ENCODE peak calls at places on chromosomes 5 and 9, in eight cellular contexts. J, W, V, C, B, T, R and O are unnamed samples.

GRCh38 chr9:37622462-37622861 is 28.3 kb upstream of the FRMPD1 start:
- DNase-seq in R (no peak), B (peak; percentile 22), C (no peak), V (no peak), T (no peak), W (no peak), J (no peak), O (no peak)

GRCh38 chr5:76326559-76327351 is 76.3 kb upstream of the IQGAP2 start:
- DNase-seq in V (no peak), T (peak; percentile 36), B (no peak), J (no peak), C (no peak), R (no peak), W (no peak), O (peak; percentile 78)

GRCh38 chr5:123813937-123814624 is 302.1 kb downstream of the CSNK1G3 start:
- DNase-seq in J (no peak), C (peak; percentile 22), W (no peak), B (peak; percentile 23), T (no peak), R (no peak), V (no peak), O (no peak)

GRCh38 chr5:138337685-138338410 is at the start of gene FAM53C:
- DNase-seq in B (peak; percentile 96), C (peak; percentile 96), W (peak; percentile 93), T (peak; percentile 90), V (peak; percentile 93), J (peak; percentile 94), R (peak; percentile 95), O (peak; percentile 95)

GRCh38 chr5:1519631-1520141 is 4.1 kb downstream of the LPCAT1 start:
- DNase-seq in T (no peak), C (no peak), B (no peak), R (no peak), J (no peak), V (no peak), W (peak; percentile 4), O (no peak)

GRCh38 chr9:128124873-128125574 is 2.5 kb downstream of the PTGES2 start:
- DNase-seq in B (peak; percentile 81), W (peak; percentile 66), V (peak; percentile 37), J (no peak), R (no peak), C (peak; percentile 64), T (peak; percentile 92), O (peak; percentile 75)

GRCh38 chr9:93263334-93264229 is 79.6 kb downstream of the WNK2 start:
- DNase-seq in C (peak; percentile 46), T (no peak), R (no peak), J (no peak), B (no peak), W (no peak), V (no peak), O (no peak)

GRCh38 chr5:143248822-143249579 is 154.5 kb downstream of the NR3C1 start:
- DNase-seq in B (no peak), R (no peak), J (peak; percentile 81), W (no peak), V (no peak), T (no peak), C (no peak), O (no peak)

GRCh38 chr9:122325124-122325523 is 45.7 kb upstream of the PTGS1 start:
- DNase-seq in J (no peak), T (no peak), W (no peak), V (no peak), B (no peak), C (no peak), R (no peak), O (no peak)

GRCh38 chr9:93098236-93098946 is 2.4 kb downstream of the CARD19 start:
- DNase-seq in R (no peak), B (peak; percentile 82), W (peak; percentile 91), C (no peak), V (no peak), J (peak; percentile 98), T (no peak), O (no peak)

GRCh38 chr5:141618030-141618803 is 583 bp downstream of the DIAPH1 start:
- DNase-seq in T (peak; percentile 59), R (peak; percentile 53), W (peak; percentile 26), C (peak; percentile 62), B (peak; percentile 60), V (peak; percentile 39), J (peak; percentile 92), O (peak; percentile 38)

GRCh38 chr5:37272564-37272963 is 23.4 kb upstream of the CPLANE1 start:
- DNase-seq in J (peak; percentile 88), C (no peak), W (no peak), R (no peak), T (peak; percentile 17), B (no peak), V (no peak), O (no peak)

GRCh38 chr9:114777841-114778240 is 28.0 kb downstream of the TNFSF15 start:
- DNase-seq in C (no peak), T (no peak), B (no peak), W (no peak), R (no peak), V (no peak), J (no peak), O (no peak)

GRCh38 chr5:61275841-61276240 is 56.2 kb upstream of the ZSWIM6 start:
- DNase-seq in V (no peak), W (no peak), R (no peak), T (no peak), C (no peak), J (peak; percentile 40), B (no peak), O (no peak)

GRCh38 chr5:72178910-72179815 is 71.9 kb downstream of the MAP1B start:
- DNase-seq in T (peak; percentile 20), R (no peak), C (no peak), J (peak; percentile 89), W (peak; percentile 74), B (no peak), V (no peak), O (no peak)

GRCh38 chr9:77486968-77487367 is 161.2 kb downstream of the GNA14 start:
- DNase-seq in B (no peak), R (no peak), V (no peak), J (peak; percentile 21), W (no peak), C (no peak), T (no peak), O (no peak)

GRCh38 chr9:2209400-2209799 is 194.3 kb downstream of the SMARCA2 start:
- DNase-seq in W (no peak), C (no peak), R (no peak), V (no peak), J (no peak), T (no peak), B (no peak), O (no peak)

DNA sequence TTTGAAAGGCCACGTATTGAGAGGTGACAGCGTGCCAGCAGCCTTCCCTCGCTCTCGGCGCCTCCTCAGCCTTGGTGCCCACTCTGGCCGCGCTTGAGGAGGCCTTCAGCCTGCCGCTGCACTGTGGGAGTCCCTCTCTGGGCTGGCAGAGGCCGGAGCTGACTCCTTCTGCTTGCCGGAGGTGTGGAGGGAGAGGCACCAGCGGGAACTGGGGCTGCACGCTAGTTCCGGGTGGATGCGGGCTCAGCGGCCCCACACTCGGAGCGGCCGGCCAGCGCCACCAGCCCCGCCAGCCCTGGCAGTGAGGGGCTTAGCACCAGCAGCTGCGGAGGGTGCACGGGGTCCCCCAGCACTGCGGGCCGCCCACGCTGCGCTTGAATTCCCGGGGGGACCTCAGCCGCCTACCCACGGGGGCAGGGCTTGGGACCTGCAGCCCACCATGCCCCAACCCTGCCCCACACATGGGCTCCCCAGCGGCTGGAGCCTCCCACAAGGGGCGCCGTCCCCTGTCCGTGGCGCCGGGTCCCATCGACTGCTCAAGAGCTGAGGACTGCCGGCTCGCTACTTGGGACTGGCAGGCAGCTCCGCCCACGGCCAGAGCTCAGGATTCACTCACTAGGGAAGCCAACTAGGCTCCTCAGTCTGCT is 4.4 kb upstream of the OTULINL start:
- DNase-seq in R (no peak), T (peak; percentile 40), C (no peak), B (no peak), V (no peak), J (no peak), W (no peak), O (no peak)
- TF ChIP-seq CTCF in R (no peak), T (no peak), C (no peak), B (no peak), V (no peak), J (no peak), W (no peak), O (no peak)

DNA sequence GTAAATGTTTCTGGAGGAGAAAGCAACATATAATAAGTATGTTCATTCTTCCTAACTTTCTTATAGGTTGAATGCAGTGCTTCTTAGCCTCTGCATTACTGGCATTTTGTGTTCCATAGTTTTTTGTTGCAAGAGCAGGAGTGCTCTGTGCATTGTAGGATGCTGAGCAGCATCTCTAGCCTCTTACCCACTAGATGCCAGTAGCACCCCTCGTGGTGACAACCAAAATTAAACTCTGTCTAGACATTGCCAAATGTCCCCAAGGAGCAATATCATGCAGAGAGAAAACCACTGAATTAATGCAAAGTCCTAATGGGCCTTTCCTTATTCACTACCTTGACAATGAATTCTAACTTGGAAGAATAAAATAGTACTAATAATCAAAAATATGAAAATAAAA is 147.0 kb downstream of the GLIS3 start:
- DNase-seq in V (no peak), J (no peak), B (no peak), C (no peak), R (no peak), T (no peak), W (no peak), O (no peak)
- TF ChIP-seq CTCF in V (no peak), J (no peak), B (no peak), C (peak; percentile 34), R (no peak), T (no peak), W (no peak), O (no peak)

DNA sequence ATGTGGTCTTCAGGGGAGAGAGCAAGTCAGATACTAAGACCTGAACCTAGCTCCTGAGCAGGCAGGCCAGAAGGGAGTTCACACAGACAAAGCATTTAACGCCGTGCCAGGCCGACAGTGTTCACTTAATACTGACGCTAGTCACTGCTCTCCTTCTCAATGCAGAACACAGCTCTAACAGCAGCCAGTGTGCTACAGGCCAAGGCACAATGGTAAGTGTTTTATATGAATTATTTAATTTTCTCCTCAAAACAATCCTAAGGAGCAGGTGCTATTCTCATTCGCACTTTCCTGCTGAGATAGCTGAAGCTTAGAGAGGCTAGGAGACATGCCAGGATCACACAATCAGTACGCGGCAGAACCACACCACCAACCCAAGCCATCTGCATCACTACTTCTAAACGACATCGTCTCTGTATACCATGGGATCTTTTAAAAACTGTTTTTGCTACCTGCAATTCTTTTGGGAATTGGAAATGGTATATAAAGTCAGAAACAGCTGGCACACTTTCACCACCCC is 170.6 kb downstream of the SPOCK1 start:
- DNase-seq in V (no peak), T (no peak), W (no peak), C (no peak), J (no peak), B (no peak), R (no peak), O (no peak)
- TF ChIP-seq CTCF in V (no peak), T (no peak), W (no peak), C (no peak), J (no peak), B (no peak), R (no peak), O (no peak)

GRCh38 chr5:59445741-59446140 is 447.8 kb downstream of the PDE4D start:
- DNase-seq in V (no peak), B (no peak), J (no peak), C (no peak), W (no peak), R (no peak), T (no peak), O (no peak)

DNA sequence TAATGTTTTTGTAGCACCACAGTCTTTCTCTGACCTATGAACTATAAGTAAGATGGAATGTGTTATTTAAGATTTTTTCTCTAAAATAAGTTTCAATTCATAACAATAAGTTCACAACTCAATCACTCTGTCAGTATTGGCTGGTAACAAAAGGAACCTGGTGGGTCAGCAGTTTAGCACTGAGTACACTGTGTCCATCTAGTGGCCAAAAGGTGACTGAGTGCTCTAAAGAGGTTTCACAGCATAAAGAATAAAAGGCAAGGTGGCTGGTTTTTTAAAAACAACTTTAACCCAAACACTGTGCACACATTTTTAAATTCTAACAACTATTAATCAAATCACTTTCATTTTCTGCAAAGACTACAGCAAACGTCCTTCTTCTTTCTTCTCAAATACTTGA is 443.3 kb downstream of the PDE4D start:
- DNase-seq in W (no peak), R (no peak), B (no peak), J (no peak), C (no peak), V (no peak), T (no peak), O (no peak)
- TF ChIP-seq CTCF in W (no peak), R (peak; percentile 24), B (peak; percentile 51), J (peak; percentile 26), C (peak; percentile 54), V (no peak), T (no peak), O (no peak)